ENCODE peak calls at places on chromosomes 13 and 19, in four cellular contexts. W is AG10803, I is GM10248, G is colonic mucosa. V is an unnamed sample.

GRCh38 chr13:23608704-23609413 is 38.6 kb downstream of the TNFRSF19 start:
- DNase-seq in W (peak), I (no peak), G (peak), V (peak)

GRCh38 chr13:62551588-62551987 is 1135.9 kb upstream of the PCDH20 start:
- DNase-seq in W (no peak), I (no peak), G (no peak), V (no peak)

GRCh38 chr13:20342326-20342725 is 110.2 kb upstream of the GJB6 start:
- DNase-seq in W (no peak), I (no peak), G (no peak), V (no peak)

GRCh38 chr19:14073925-14074838 is 1.6 kb downstream of the MISP3 start:
- DNase-seq in W (no peak), I (no peak), G (peak), V (no peak)

GRCh38 chr19:41586064-41586463 is 10.1 kb downstream of the CEACAM21 start:
- DNase-seq in W (no peak), I (no peak), G (no peak), V (no peak)

GRCh38 chr19:6047741-6048231 is 62.5 kb downstream of the RFX2 start:
- DNase-seq in W (peak), I (no peak), G (no peak), V (peak)

GRCh38 chr13:51814825-51815650 is 11.1 kb upstream of the DHRS12 start:
- DNase-seq in W (peak), I (peak), G (peak), V (peak)

GRCh38 chr19:4439243-4439642 is 18.4 kb downstream of the UBXN6 start:
- DNase-seq in W (no peak), I (no peak), G (no peak), V (no peak)

GRCh38 chr19:2982983-2983350 is 5.6 kb downstream of the TLE6 start:
- DNase-seq in W (peak), I (no peak), G (peak), V (no peak)
- TF ChIP-seq CTCF in W (no peak), I (no peak), G (no peak), V (no peak)

DNA sequence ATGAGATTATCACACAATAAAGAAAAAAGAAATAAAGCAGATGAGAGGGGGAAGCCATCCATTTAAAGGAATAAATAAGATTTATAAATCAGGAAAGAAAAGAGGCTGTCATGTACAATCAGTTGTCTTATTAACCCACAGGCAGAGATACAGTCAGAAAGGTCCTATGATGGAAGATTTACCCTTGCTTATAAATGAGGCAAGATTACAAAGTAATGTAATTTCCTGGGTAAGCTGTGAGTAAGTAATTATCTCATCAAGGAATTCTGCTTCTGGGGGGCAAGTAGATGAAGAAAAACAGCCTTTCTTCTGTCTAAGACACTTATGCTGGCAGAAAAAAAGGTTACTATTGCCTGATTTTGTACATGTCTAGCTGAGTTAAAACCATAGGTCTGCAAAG is 146.4 kb downstream of the FGF14 start:
- DNase-seq in W (no peak), I (no peak), G (no peak), V (no peak)
- TF ChIP-seq CTCF in W (no peak), I (no peak), G (no peak), V (no peak)

GRCh38 chr19:7679017-7679720 is 1.5 kb upstream of the TRAPPC5 start:
- DNase-seq in W (no peak), I (peak), G (no peak), V (no peak)
- TF ChIP-seq CTCF in W (no peak), I (peak), G (no peak), V (no peak)

GRCh38 chr13:38970380-38971051 is 20.1 kb downstream of the STOML3 start:
- DNase-seq in W (no peak), I (no peak), G (no peak), V (no peak)
- TF ChIP-seq CTCF in W (no peak), I (no peak), G (no peak), V (no peak)

GRCh38 chr13:32443111-32443510 is 15.2 kb upstream of the N4BP2L1 start:
- DNase-seq in W (peak), I (peak), G (no peak), V (no peak)
- TF ChIP-seq CTCF in W (peak), I (peak), G (no peak), V (peak)

GRCh38 chr19:2739602-2740313 is at the start of gene SLC39A3:
- DNase-seq in W (peak), I (peak), G (peak), V (peak)
- TF ChIP-seq CTCF in W (no peak), I (peak), G (no peak), V (peak)

GRCh38 chr19:55405638-55406037 is 1.9 kb downstream of the UBE2S start:
- DNase-seq in W (no peak), I (no peak), G (no peak), V (no peak)

GRCh38 chr19:55408320-55408836 is 790 bp upstream of the UBE2S start:
- DNase-seq in W (no peak), I (no peak), G (no peak), V (no peak)

GRCh38 chr19:55406869-55407624 is 541 bp downstream of the UBE2S start:
- DNase-seq in W (peak), I (peak), G (no peak), V (no peak)

GRCh38 chr19:55406091-55406868 is 1.3 kb downstream of the UBE2S start:
- DNase-seq in W (no peak), I (no peak), G (no peak), V (no peak)

DNA sequence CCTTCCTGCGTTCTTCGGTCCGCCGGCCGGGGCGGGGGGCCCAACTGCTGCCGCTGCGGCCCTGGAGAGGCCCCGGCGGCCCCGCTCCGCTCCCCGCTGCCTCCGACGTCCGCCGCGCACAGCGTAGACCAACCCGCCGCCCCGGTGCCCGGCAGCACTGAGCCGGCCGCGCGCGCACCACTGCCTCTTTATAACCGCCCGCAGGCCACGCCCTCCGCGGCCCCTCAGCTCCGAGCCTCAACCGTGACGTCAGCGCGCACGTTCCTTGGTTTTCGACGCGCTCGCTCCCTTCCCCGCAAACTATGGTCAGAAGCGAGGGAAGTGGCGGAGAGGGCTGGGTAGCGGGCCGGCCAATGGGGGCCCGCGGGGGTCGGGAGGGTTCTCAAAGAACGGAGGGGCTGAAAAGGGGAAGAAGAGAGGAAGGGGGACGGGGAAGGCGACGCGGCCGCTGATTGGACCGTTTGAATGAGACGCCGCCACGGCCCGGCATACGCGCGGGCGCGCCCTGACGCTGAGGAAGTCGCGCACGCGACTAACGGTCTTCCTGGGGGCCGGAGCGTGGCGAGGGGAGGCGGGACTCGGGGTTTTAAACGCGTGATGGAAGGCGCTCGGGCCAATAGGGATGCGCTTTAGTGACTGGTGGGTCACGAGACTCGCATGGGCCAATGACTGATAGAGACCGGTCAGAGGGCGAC is at the start of gene UBE2S:
- DNase-seq in W (peak), I (peak), G (peak), V (peak)
- TF ChIP-seq CTCF in W (no peak), I (no peak), G (no peak), V (no peak)